ENCODE peak calls at places on chromosomes 7 and 10, in six cellular contexts. One of them, this sample, is unnamed.
A peak's percentile ranks its signal among the peaks of the same experiment; 100 is the strongest.

GRCh38 chr7:113289140-113289740 is 170.9 kb upstream of the SMIM30 start:
- DNase-seq in H1: no peak
- DNase-seq in left ventricle myocardium inferior: no peak
- DNase-seq in lower lobe of right lung: no peak
- DNase-seq in psoas muscle: no peak
- DNase-seq in caudate nucleus: no peak
- DNase-seq in this sample: no peak

GRCh38 chr10:125520968-125521367 is 162.0 kb downstream of the TEX36 start:
- DNase-seq in lower lobe of right lung: no peak
- DNase-seq in psoas muscle: no peak
- DNase-seq in left ventricle myocardium inferior: no peak
- DNase-seq in H1: no peak
- DNase-seq in caudate nucleus: no peak
- DNase-seq in this sample: no peak

GRCh38 chr10:65931291-65932080 is 994.4 kb upstream of the LRRTM3 start:
- DNase-seq in psoas muscle: no peak
- DNase-seq in caudate nucleus: no peak
- DNase-seq in left ventricle myocardium inferior: no peak
- DNase-seq in H1: no peak
- DNase-seq in lower lobe of right lung: no peak
- DNase-seq in this sample: no peak

GRCh38 chr7:43582503-43583423 is at the start of gene STK17A:
- DNase-seq in lower lobe of right lung: peak; percentile 95
- DNase-seq in caudate nucleus: peak; percentile 88
- DNase-seq in left ventricle myocardium inferior: peak; percentile 92
- DNase-seq in psoas muscle: peak; percentile 92
- DNase-seq in H1: peak; percentile 87
- DNase-seq in this sample: peak; percentile 81

GRCh38 chr10:36669615-36670325 is 455.6 kb upstream of the ANKRD30A start:
- DNase-seq in H1: no peak
- DNase-seq in left ventricle myocardium inferior: no peak
- DNase-seq in psoas muscle: no peak
- DNase-seq in lower lobe of right lung: no peak
- DNase-seq in caudate nucleus: peak; percentile 5
- DNase-seq in this sample: no peak

GRCh38 chr10:47322300-47323061 is at the start of gene GDF2:
- DNase-seq in left ventricle myocardium inferior: no peak
- DNase-seq in H1: no peak
- DNase-seq in caudate nucleus: no peak
- DNase-seq in lower lobe of right lung: no peak
- DNase-seq in psoas muscle: no peak
- DNase-seq in this sample: no peak

GRCh38 chr10:102322914-102323313 is 72.6 kb upstream of the NFKB2 start:
- DNase-seq in lower lobe of right lung: no peak
- DNase-seq in psoas muscle: no peak
- DNase-seq in H1: no peak
- DNase-seq in caudate nucleus: no peak
- DNase-seq in left ventricle myocardium inferior: no peak
- DNase-seq in this sample: no peak

GRCh38 chr7:12210179-12211053 is 678 bp upstream of the TMEM106B start:
- DNase-seq in left ventricle myocardium inferior: peak; percentile 14
- DNase-seq in caudate nucleus: no peak
- DNase-seq in psoas muscle: peak; percentile 16
- DNase-seq in H1: no peak
- DNase-seq in lower lobe of right lung: peak; percentile 65
- DNase-seq in this sample: no peak

GRCh38 chr10:99685232-99686041 is 26.1 kb downstream of the ENTPD7 start:
- DNase-seq in lower lobe of right lung: no peak
- DNase-seq in caudate nucleus: no peak
- DNase-seq in left ventricle myocardium inferior: no peak
- DNase-seq in psoas muscle: no peak
- DNase-seq in H1: no peak
- DNase-seq in this sample: no peak
- H3K27ac ChIP-seq in lower lobe of right lung: no peak overlapping the region
- H3K27ac ChIP-seq in caudate nucleus: no peak overlapping the region
- H3K27ac ChIP-seq in left ventricle myocardium inferior: no peak overlapping the region
- H3K27ac ChIP-seq in psoas muscle: no peak overlapping the region
- H3K27ac ChIP-seq in H1: no peak overlapping the region
- H3K27ac ChIP-seq in this sample: no peak overlapping the region

GRCh38 chr7:46534593-46535271 is 613.7 kb upstream of the IGFBP3 start:
- DNase-seq in lower lobe of right lung: no peak
- DNase-seq in psoas muscle: no peak
- DNase-seq in H1: peak; percentile 31
- DNase-seq in caudate nucleus: no peak
- DNase-seq in left ventricle myocardium inferior: no peak
- DNase-seq in this sample: no peak
- H3K27ac ChIP-seq in lower lobe of right lung: no peak overlapping the region
- H3K27ac ChIP-seq in psoas muscle: no peak overlapping the region
- H3K27ac ChIP-seq in H1: no peak overlapping the region
- H3K27ac ChIP-seq in caudate nucleus: no peak overlapping the region
- H3K27ac ChIP-seq in left ventricle myocardium inferior: no peak overlapping the region
- H3K27ac ChIP-seq in this sample: no peak overlapping the region

GRCh38 chr7:131404226-131404911 is 76.7 kb downstream of the MKLN1 start:
- DNase-seq in caudate nucleus: no peak
- DNase-seq in left ventricle myocardium inferior: no peak
- DNase-seq in H1: no peak
- DNase-seq in psoas muscle: no peak
- DNase-seq in lower lobe of right lung: no peak
- DNase-seq in this sample: no peak
- H3K27ac ChIP-seq in caudate nucleus: no peak overlapping the region
- H3K27ac ChIP-seq in left ventricle myocardium inferior: peak overlapping the region; percentile 32
- H3K27ac ChIP-seq in H1: no peak overlapping the region
- H3K27ac ChIP-seq in psoas muscle: no peak overlapping the region
- H3K27ac ChIP-seq in lower lobe of right lung: no peak overlapping the region
- H3K27ac ChIP-seq in this sample: no peak overlapping the region

DNA sequence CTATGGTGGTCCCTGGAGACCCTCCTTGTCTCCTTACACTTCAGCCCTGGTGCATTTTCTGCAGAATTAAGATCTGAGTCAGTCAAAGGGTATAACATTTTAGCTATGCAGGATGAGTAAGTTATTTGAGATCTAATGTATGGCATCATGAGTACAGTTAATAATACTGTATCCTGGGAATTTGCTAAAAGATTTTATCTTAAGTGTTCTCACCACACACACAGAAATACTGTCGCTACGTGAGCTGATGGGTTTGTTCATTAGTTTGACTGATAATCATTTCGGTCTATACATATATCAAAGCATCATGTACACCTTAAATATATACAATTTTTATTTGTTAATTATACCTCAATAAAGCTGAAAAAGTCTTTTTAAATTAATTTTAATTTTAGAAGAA is 43.8 kb downstream of the ASB13 start:
- DNase-seq in left ventricle myocardium inferior: no peak
- DNase-seq in psoas muscle: no peak
- DNase-seq in caudate nucleus: no peak
- DNase-seq in lower lobe of right lung: no peak
- DNase-seq in H1: no peak
- DNase-seq in this sample: no peak
- H3K27ac ChIP-seq in left ventricle myocardium inferior: peak overlapping the region; percentile 13
- H3K27ac ChIP-seq in psoas muscle: no peak overlapping the region
- H3K27ac ChIP-seq in caudate nucleus: no peak overlapping the region
- H3K27ac ChIP-seq in lower lobe of right lung: no peak overlapping the region
- H3K27ac ChIP-seq in H1: no peak overlapping the region
- H3K27ac ChIP-seq in this sample: no peak overlapping the region

DNA sequence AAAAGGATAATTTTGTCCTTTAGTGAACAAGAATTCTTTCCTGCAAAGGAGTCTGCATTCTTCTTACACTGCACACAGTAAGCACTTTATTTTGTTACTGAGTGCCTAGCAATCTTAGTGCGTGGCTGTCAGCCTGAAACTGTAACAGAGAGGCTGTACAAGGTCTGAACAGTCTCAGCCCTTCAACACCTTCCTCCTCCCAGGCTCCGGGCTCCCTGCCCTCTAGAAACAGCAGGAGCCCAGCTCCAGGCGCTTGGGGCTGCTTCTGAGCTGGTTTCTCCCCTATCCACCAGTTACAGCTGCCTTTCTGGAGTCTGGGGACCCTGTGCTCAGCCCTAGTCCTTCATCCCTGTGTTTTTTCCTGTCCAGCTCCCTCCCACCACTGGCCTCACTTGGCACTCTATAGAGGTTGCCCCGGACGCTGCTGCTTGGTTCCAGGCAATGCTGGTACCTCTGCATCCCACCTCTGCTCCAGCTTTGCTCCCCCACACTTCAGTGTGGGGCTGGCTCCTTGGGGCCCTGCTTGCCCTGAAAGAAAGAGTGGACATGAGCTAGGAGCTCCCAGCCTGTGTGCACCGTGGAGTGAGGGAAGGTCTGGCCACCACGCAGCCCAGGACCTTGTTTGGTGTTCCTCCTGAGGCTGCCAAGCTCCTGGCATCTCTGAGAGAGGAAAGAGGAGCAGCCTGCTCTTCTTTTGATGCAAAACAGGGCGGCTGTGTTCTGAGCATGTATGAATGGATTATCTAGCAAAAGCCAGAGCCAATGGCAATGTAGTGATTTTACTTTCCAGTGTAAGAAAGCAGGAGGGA is 251.2 kb upstream of the GRB10 start:
- DNase-seq in psoas muscle: no peak
- DNase-seq in caudate nucleus: no peak
- DNase-seq in lower lobe of right lung: no peak
- DNase-seq in left ventricle myocardium inferior: no peak
- DNase-seq in H1: no peak
- DNase-seq in this sample: no peak
- H3K27ac ChIP-seq in psoas muscle: no peak overlapping the region
- H3K27ac ChIP-seq in caudate nucleus: peak overlapping the region; percentile 46
- H3K27ac ChIP-seq in lower lobe of right lung: no peak overlapping the region
- H3K27ac ChIP-seq in left ventricle myocardium inferior: no peak overlapping the region
- H3K27ac ChIP-seq in H1: no peak overlapping the region
- H3K27ac ChIP-seq in this sample: peak overlapping the region; percentile 75

GRCh38 chr10:72274213-72274729 is 547 bp downstream of the DDIT4 start:
- DNase-seq in caudate nucleus: no peak
- DNase-seq in psoas muscle: no peak
- DNase-seq in left ventricle myocardium inferior: no peak
- DNase-seq in H1: no peak
- DNase-seq in lower lobe of right lung: peak; percentile 52
- DNase-seq in this sample: no peak

GRCh38 chr10:72273410-72274212 is at the start of gene DDIT4:
- DNase-seq in psoas muscle: peak; percentile 100
- DNase-seq in caudate nucleus: peak; percentile 99
- DNase-seq in left ventricle myocardium inferior: peak; percentile 100
- DNase-seq in H1: peak; percentile 98
- DNase-seq in lower lobe of right lung: peak; percentile 100
- DNase-seq in this sample: peak; percentile 100

GRCh38 chr10:72267819-72268404 is 5.8 kb upstream of the DDIT4 start:
- DNase-seq in lower lobe of right lung: no peak
- DNase-seq in psoas muscle: no peak
- DNase-seq in H1: no peak
- DNase-seq in caudate nucleus: no peak
- DNase-seq in left ventricle myocardium inferior: no peak
- DNase-seq in this sample: no peak

GRCh38 chr10:72272689-72273409 is 875 bp upstream of the DDIT4 start:
- DNase-seq in lower lobe of right lung: peak; percentile 92
- DNase-seq in H1: peak; percentile 80
- DNase-seq in psoas muscle: peak; percentile 95
- DNase-seq in left ventricle myocardium inferior: peak; percentile 92
- DNase-seq in caudate nucleus: peak; percentile 87
- DNase-seq in this sample: peak; percentile 88

DNA sequence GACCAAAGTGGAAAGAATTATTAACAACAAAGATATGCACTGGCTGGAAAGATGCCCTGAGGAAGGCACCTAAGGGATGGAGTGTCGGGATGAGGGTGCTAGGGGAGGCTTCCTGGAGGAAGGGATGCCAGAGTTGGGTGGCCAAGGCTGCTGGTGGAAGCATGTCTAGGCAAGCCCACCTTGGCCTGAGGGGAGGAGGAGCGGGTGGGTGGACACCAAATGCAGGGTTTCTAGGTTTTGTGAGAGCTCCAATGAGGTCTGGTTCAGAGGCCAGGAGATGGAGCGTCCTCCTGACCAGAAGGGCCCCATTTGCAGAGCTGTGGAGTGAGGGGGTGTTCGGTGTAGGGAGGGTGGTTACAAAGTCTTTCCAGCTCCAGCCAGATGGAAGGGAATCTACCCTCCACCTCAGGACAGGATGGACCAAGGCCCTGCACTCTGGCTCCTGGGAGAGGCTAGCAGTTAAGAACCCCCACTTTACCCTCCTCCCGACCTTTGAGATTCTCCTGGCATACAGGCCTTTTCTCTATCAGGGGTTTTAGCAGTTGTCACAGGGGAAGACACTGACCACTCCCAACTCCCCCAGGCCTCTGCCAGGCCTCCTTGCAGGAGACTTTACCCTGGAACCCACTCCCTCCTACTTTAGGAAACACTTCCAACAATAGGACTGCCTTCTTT is 3.0 kb upstream of the DDIT4 start:
- DNase-seq in left ventricle myocardium inferior: no peak
- DNase-seq in psoas muscle: no peak
- DNase-seq in lower lobe of right lung: no peak
- DNase-seq in caudate nucleus: no peak
- DNase-seq in H1: no peak
- DNase-seq in this sample: no peak
- H3K27ac ChIP-seq in left ventricle myocardium inferior: peak overlapping the region; percentile 100
- H3K27ac ChIP-seq in psoas muscle: peak overlapping the region; percentile 9
- H3K27ac ChIP-seq in lower lobe of right lung: no peak overlapping the region
- H3K27ac ChIP-seq in caudate nucleus: peak overlapping the region; percentile 36
- H3K27ac ChIP-seq in H1: no peak overlapping the region
- H3K27ac ChIP-seq in this sample: no peak overlapping the region

GRCh38 chr10:68959695-68960524 is 3.9 kb downstream of the DDX21 start:
- DNase-seq in caudate nucleus: no peak
- DNase-seq in lower lobe of right lung: no peak
- DNase-seq in H1: no peak
- DNase-seq in left ventricle myocardium inferior: no peak
- DNase-seq in psoas muscle: no peak
- DNase-seq in this sample: no peak

GRCh38 chr10:68955786-68956532 is at the start of gene DDX21:
- DNase-seq in left ventricle myocardium inferior: peak; percentile 86
- DNase-seq in caudate nucleus: peak; percentile 84
- DNase-seq in lower lobe of right lung: peak; percentile 92
- DNase-seq in H1: peak; percentile 63
- DNase-seq in psoas muscle: peak; percentile 90
- DNase-seq in this sample: peak; percentile 67

GRCh38 chr10:68957284-68957615 is 1.3 kb downstream of the DDX21 start:
- DNase-seq in H1: no peak
- DNase-seq in caudate nucleus: no peak
- DNase-seq in left ventricle myocardium inferior: no peak
- DNase-seq in psoas muscle: no peak
- DNase-seq in lower lobe of right lung: no peak
- DNase-seq in this sample: no peak

GRCh38 chr10:68955414-68955785 is 570 bp upstream of the DDX21 start:
- DNase-seq in left ventricle myocardium inferior: no peak
- DNase-seq in caudate nucleus: no peak
- DNase-seq in lower lobe of right lung: no peak
- DNase-seq in H1: no peak
- DNase-seq in psoas muscle: no peak
- DNase-seq in this sample: no peak

DNA sequence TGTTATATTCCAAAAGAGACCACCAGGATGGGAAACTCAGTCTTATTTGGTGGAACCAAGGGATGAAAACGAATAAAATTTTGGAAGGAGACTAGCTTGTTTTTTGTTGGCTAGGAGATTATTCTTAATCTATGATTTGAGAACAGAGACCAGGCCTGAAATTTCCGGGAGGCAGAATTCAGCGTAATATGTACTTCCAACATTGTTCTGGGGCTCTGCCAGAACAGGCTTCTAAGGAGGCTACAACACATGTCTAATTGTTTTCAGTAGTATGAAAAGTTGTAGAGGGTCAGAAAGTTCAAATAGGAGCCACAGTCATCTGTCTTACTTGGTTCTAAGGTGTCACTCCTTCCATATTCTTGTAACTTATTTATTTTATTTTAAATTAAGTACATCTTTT is 1.7 kb downstream of the DDX21 start:
- DNase-seq in H1: no peak
- DNase-seq in lower lobe of right lung: no peak
- DNase-seq in caudate nucleus: no peak
- DNase-seq in psoas muscle: no peak
- DNase-seq in left ventricle myocardium inferior: no peak
- DNase-seq in this sample: no peak
- H3K27ac ChIP-seq in H1: no peak overlapping the region
- H3K27ac ChIP-seq in lower lobe of right lung: no peak overlapping the region
- H3K27ac ChIP-seq in caudate nucleus: no peak overlapping the region
- H3K27ac ChIP-seq in psoas muscle: peak overlapping the region; percentile 99
- H3K27ac ChIP-seq in left ventricle myocardium inferior: peak overlapping the region; percentile 90
- H3K27ac ChIP-seq in this sample: no peak overlapping the region

This sample was measured in substantia nigra.